ENCODE peak calls at places on chromosomes 6 and 20, in seven cellular contexts. U, W, Y, V, T, E and F are unnamed samples. For H3K4me1 and H3K36me3, the result is how much of the 10 kb centered on the place peaks cover.

GRCh38 chr6:152267967-152268845 is 369.0 kb downstream of the SYNE1 start:
- DNase-seq in T (no peak), W (no peak), U (no peak), Y (peak), V (peak), E (no peak), F (no peak)

GRCh38 chr6:44856495-44856878 is 469.0 kb downstream of the CDC5L start:
- DNase-seq in T (no peak), U (no peak), Y (peak), V (peak), W (no peak), E (no peak), F (no peak)

GRCh38 chr20:59448828-59449444 is 148.5 kb downstream of the EDN3 start:
- DNase-seq in W (no peak), E (no peak), T (no peak), Y (peak), U (no peak), V (no peak), F (no peak)

GRCh38 chr6:5679696-5680494 is 326.8 kb downstream of the NRN1 start:
- DNase-seq in V (no peak), U (no peak), Y (no peak), E (no peak), W (no peak), T (no peak), F (no peak)

GRCh38 chr20:61829526-61829925 is 236.2 kb downstream of the TAF4 start:
- DNase-seq in E (no peak), U (no peak), W (no peak), V (no peak), Y (no peak), T (no peak), F (no peak)

GRCh38 chr6:79756496-79756895 is 125.4 kb downstream of the SH3BGRL2 start:
- DNase-seq in E (no peak), Y (peak), T (no peak), W (no peak), U (no peak), V (no peak), F (no peak)

GRCh38 chr6:9408718-9409117 is 973.4 kb upstream of the SLC35B3 start:
- DNase-seq in T (peak), Y (peak), V (no peak), W (no peak), E (no peak), U (no peak), F (no peak)

GRCh38 chr20:17650301-17650761 is 31.7 kb downstream of the RRBP1 start:
- DNase-seq in V (no peak), T (no peak), Y (peak), E (no peak), W (no peak), U (no peak), F (no peak)

GRCh38 chr6:146289816-146290588 is 253.6 kb upstream of the RAB32 start:
- DNase-seq in W (no peak), V (peak), U (no peak), Y (peak), E (peak), T (peak), F (no peak)

GRCh38 chr20:59559024-59559817 is 45.1 kb upstream of the PHACTR3 start:
- DNase-seq in W (no peak), T (no peak), V (no peak), U (no peak), Y (no peak), E (no peak), F (no peak)

GRCh38 chr20:47576516-47577033 is 74.9 kb downstream of the NCOA3 start:
- DNase-seq in V (peak), W (no peak), Y (peak), E (peak), U (peak), T (peak), F (peak)

GRCh38 chr6:155201461-155202226 is 62.2 kb upstream of the CLDN20 start:
- DNase-seq in T (peak), U (no peak), W (no peak), Y (peak), V (no peak), E (no peak), F (no peak)

GRCh38 chr6:25596928-25597818 is 54.8 kb upstream of the SCGN start:
- DNase-seq in W (no peak), T (no peak), U (no peak), Y (no peak), E (no peak), V (no peak), F (no peak)

GRCh38 chr6:6843057-6843627 is 254.6 kb downstream of the LY86 start:
- DNase-seq in V (peak), T (peak), U (no peak), Y (no peak), W (no peak), E (no peak), F (no peak)

GRCh38 chr6:81768150-81768942 is 15.9 kb upstream of the TENT5A start:
- DNase-seq in W (no peak), U (no peak), T (no peak), V (no peak), E (no peak), Y (peak), F (no peak)

GRCh38 chr6:160139420-160139851 is 17.8 kb downstream of the SLC22A1 start:
- DNase-seq in T (peak), E (no peak), U (no peak), V (peak), W (no peak), Y (peak), F (no peak)

GRCh38 chr6:106511274-106512047 is 117.8 kb downstream of the RTN4IP1 start:
- DNase-seq in U (peak), T (peak), V (peak), Y (peak), W (no peak), E (no peak), F (peak)

GRCh38 chr6:28880894-28881780 is 42.6 kb downstream of the TRIM27 start:
- DNase-seq in W (peak), Y (peak), T (peak), V (peak), E (peak), U (peak), F (peak)

GRCh38 chr6:14728396-14729024 is 517.4 kb upstream of the JARID2 start:
- DNase-seq in Y (peak), W (no peak), U (no peak), T (peak), E (no peak), V (peak), F (peak)

GRCh38 chr20:20102163-20102562 is 49.8 kb downstream of the CFAP61 start:
- DNase-seq in W (no peak), Y (no peak), V (no peak), U (no peak), E (no peak), T (no peak), F (no peak)

GRCh38 chr20:53133134-53133533 is 161.0 kb downstream of the TSHZ2 start:
- DNase-seq in V (no peak), U (no peak), E (no peak), T (peak), Y (no peak), W (no peak), F (no peak)

GRCh38 chr20:5719861-5720401 is 30.3 kb upstream of the SHLD1 start:
- DNase-seq in U (no peak), W (no peak), T (peak), E (no peak), V (peak), Y (no peak), F (no peak)

GRCh38 chr6:11113038-11113437 is 1.5 kb upstream of the ERVFRD-1 start:
- DNase-seq in V (peak), Y (peak), E (no peak), T (no peak), W (no peak), U (no peak), F (no peak)

GRCh38 chr6:19415605-19416326 is 421.4 kb upstream of the ID4 start:
- DNase-seq in U (no peak), V (peak), Y (peak), E (no peak), T (peak), W (no peak), F (no peak)

GRCh38 chr20:17646209-17646717 is 35.8 kb downstream of the RRBP1 start:
- DNase-seq in E (no peak), V (no peak), T (no peak), Y (no peak), W (no peak), U (no peak), F (no peak)

GRCh38 chr20:32960222-32960518 is 44.1 kb downstream of the SUN5 start:
- DNase-seq in Y (no peak), W (no peak), E (no peak), V (no peak), T (no peak), U (no peak), F (no peak)

GRCh38 chr6:139533166-139533565 is 158.7 kb upstream of the CITED2 start:
- DNase-seq in T (no peak), W (no peak), Y (peak), V (no peak), U (no peak), E (no peak), F (no peak)

GRCh38 chr6:131931063-131931745 is 20.0 kb downstream of the CCN2 start:
- DNase-seq in E (no peak), U (no peak), V (peak), W (no peak), Y (peak), T (peak), F (no peak)

GRCh38 chr6:75029333-75029732 is 176.5 kb downstream of the COL12A1 start:
- DNase-seq in V (no peak), W (no peak), E (no peak), T (no peak), U (no peak), Y (no peak), F (no peak)

GRCh38 chr6:26071135-26071534 is 16.1 kb upstream of the HFE start:
- DNase-seq in V (peak), W (no peak), U (no peak), Y (no peak), T (no peak), E (no peak), F (peak)

GRCh38 chr20:48875914-48876240 is 45.6 kb upstream of the ARFGEF2 start:
- DNase-seq in E (no peak), W (no peak), V (peak), U (no peak), T (no peak), Y (no peak), F (no peak)

GRCh38 chr6:28336284-28337024 is 506 bp upstream of the ZSCAN31 start:
- DNase-seq in E (peak), Y (peak), T (peak), V (peak), W (no peak), U (no peak), F (peak)

GRCh38 chr20:50188287-50188688 is 2.3 kb upstream of the CEBPB start:
- DNase-seq in E (no peak), T (no peak), U (no peak), W (no peak), V (no peak), Y (no peak), F (no peak)

GRCh38 chr20:50190251-50191064 is at the start of gene CEBPB:
- DNase-seq in W (peak), V (peak), T (peak), E (peak), U (peak), Y (peak), F (peak)

GRCh38 chr20:50189681-50190250 is 864 bp upstream of the CEBPB start:
- DNase-seq in U (peak), W (no peak), T (no peak), E (no peak), Y (no peak), V (peak), F (peak)

GRCh38 chr20:50187403-50188051 is 3.1 kb upstream of the CEBPB start:
- DNase-seq in Y (peak), E (no peak), U (no peak), V (peak), W (no peak), T (peak), F (peak)

DNA sequence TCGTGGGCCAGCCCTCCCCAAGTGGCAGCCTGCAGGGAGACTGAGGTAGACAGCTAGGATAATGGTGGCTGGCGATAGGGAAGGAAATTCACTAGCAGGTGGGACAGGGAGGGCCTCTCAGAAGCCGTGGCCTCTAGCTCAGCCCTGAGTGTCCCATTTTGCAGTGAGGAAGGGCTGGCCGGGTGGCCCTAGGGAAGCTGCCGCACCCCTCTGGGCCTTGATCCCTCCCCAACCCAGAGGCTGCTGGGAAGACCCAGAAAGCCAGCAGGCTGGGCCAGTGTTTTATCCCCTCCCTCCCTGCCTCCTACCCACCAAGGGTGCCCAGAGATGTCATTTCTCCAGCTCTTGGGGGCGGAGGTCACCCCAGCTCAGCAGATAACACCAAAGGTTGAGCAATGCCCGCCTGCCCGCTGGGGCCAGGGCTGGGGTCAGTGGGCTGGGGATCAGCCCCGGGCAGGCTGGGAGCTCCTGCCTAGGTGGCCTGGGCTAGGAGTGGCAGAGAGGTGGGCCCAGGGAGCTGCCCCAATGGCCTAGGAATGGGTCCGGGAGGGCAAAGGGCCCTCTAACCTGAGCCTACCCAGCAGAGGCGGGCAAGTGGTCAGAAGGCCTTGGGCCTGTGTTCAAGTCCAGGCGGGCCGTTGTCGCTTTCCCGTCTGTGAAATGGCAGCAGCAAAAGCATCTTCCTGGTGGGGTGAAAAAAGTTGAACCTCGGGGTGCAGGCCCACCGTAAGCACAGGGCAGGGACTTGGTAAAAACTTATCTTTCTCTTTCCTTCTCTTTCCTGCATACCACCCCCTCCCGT is 1.6 kb upstream of the CEBPB start:
- DNase-seq in W (no peak), T (no peak), U (no peak), V (no peak), Y (no peak), E (no peak), F (no peak)
- H3K4me3 ChIP-seq in W (no peak), T (no peak), U (no peak), V (no peak), Y (no peak), E (no peak), F (no peak)

GRCh38 chr20:62978559-62978938 is 26.0 kb downstream of the SLC17A9 start:
- DNase-seq in U (no peak), W (no peak), T (no peak), Y (no peak), E (no peak), V (no peak), F (no peak)
- H3K4me1 ChIP-seq in U (under half), W (under half), T (under half), Y (under half), E (under half), V (under half), F (under half)

GRCh38 chr6:157089851-157090250 is 233.5 kb downstream of the TMEM242 start:
- DNase-seq in E (no peak), W (peak), V (no peak), Y (no peak), U (no peak), T (no peak), F (no peak)

GRCh38 chr6:157089258-157089657 is 234.1 kb downstream of the TMEM242 start:
- DNase-seq in Y (peak), W (peak), T (peak), E (no peak), V (peak), U (no peak), F (no peak)

GRCh38 chr6:157087974-157088373 is 235.3 kb downstream of the TMEM242 start:
- DNase-seq in T (no peak), W (no peak), E (no peak), V (no peak), U (no peak), Y (no peak), F (no peak)

GRCh38 chr6:157090736-157091135 is 232.6 kb downstream of the TMEM242 start:
- DNase-seq in Y (no peak), E (no peak), V (no peak), W (no peak), T (no peak), U (no peak), F (no peak)

DNA sequence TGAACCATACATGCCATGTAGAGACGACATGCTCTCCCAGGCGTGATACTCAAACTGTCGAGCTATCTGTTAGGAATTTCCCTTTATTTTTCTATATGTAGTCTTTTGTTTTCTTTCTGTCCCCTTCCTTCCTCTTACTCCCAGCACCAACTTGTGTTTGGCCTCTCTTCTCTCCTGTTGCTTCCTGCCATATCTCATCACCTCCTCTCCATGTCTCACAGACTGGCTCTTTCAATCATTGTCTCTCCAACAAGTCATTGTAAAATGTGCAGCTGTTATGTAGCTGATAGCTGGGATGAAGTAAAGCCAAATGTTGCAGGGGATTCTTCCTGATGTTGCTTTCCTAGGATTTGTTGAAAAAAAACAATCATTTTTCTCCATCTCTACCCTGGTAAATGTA is 234.5 kb downstream of the TMEM242 start:
- DNase-seq in T (no peak), V (no peak), U (no peak), W (no peak), E (no peak), Y (no peak), F (no peak)
- H3K36me3 ChIP-seq in T (under half), V (under half), U (under half), W (under half), E (under half), Y (under half), F (under half)

GRCh38 chr20:31846793-31847138 is 1.4 kb upstream of the FOXS1 start:
- DNase-seq in T (no peak), V (no peak), W (no peak), U (no peak), Y (no peak), E (no peak), F (no peak)

GRCh38 chr20:31844737-31845299 is 586 bp downstream of the FOXS1 start:
- DNase-seq in Y (no peak), V (no peak), E (no peak), T (no peak), U (no peak), W (no peak), F (no peak)

GRCh38 chr20:31843881-31844280 is 1.5 kb downstream of the FOXS1 start:
- DNase-seq in V (no peak), T (no peak), U (no peak), W (no peak), E (no peak), Y (no peak), F (no peak)

GRCh38 chr20:31843288-31843687 is 2.1 kb downstream of the FOXS1 start:
- DNase-seq in E (no peak), W (no peak), Y (no peak), U (no peak), T (no peak), V (no peak), F (no peak)

GRCh38 chr20:31845300-31845863 is at the start of gene FOXS1:
- DNase-seq in E (peak), W (no peak), T (no peak), V (peak), U (no peak), Y (no peak), F (no peak)
- H3K4me3 ChIP-seq in E (peak), W (no peak), T (no peak), V (no peak), U (no peak), Y (no peak), F (no peak)

GRCh38 chr6:55898342-55898741 is 23.0 kb upstream of the BMP5 start:
- DNase-seq in V (peak), Y (peak), E (no peak), U (no peak), T (peak), W (no peak), F (no peak)
- H3K4me1 ChIP-seq in V (under half), Y (under half), E (under half), U (under half), T (under half), W (under half), F (under half)

DNA sequence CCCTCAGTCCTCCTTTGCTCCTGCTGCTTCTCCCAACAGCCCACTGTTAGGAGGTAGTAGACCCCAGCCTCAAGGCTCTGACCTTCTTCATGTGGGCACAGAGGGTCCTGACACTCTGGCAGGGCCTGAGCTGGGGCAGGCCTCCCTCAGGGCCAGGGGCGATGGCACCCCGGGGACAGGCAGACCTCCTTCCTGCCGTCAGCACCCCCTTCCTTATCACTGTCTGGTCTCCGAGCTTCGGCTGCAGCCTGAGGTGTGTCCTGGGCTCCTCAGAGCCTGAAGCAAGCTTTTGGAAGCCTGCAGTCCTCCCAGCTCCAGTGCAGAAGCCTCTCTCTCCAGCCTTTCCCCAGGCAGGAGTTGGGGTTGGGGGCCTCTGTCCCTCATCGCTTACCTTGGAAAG is 22.0 kb downstream of the SPDEF start:
- DNase-seq in U (no peak), V (no peak), E (no peak), Y (no peak), W (no peak), T (no peak), F (no peak)
- H3K36me3 ChIP-seq in U (under half), V (under half), E (under half), Y (under half), W (under half), T (under half), F (under half)

GRCh38 chr6:136784271-136784664 is 8.0 kb downstream of the MAP3K5 start:
- DNase-seq in Y (no peak), E (no peak), T (no peak), V (no peak), W (no peak), U (no peak), F (no peak)
- H3K4me3 ChIP-seq in Y (no peak), E (peak), T (no peak), V (no peak), W (no peak), U (peak), F (no peak)